ENCODE peak calls at places on chromosomes 13 and 19, in nine cellular contexts. O is psoas muscle, J is IMR-90, M is B cell, L is ovary, Y is progenitor cell of endocrine pancreas, K is brain microvascular endothelial cell, V is H9, P is GM23338. W is an unnamed sample.

GRCh38 chr13:75877092-75877491 is 241.0 kb downstream of the LMO7 start:
- DNase-seq in L (no peak), J (no peak), K (no peak), P (peak; percentile 42), V (no peak), M (no peak), Y (no peak), O (no peak), W (no peak)

GRCh38 chr13:44822291-44822690 is 167.0 kb downstream of the NUFIP1 start:
- DNase-seq in K (peak; percentile 73), J (no peak), V (no peak), L (no peak), M (no peak), Y (no peak), O (no peak), P (no peak), W (no peak)

GRCh38 chr13:103948477-103948876 is 882.3 kb upstream of the SLC10A2 start:
- DNase-seq in V (no peak), K (peak; percentile 14), O (no peak), Y (no peak), L (no peak), P (no peak), M (no peak), J (no peak), W (no peak)

GRCh38 chr13:45036206-45036605 is 46.9 kb downstream of the GPALPP1 start:
- DNase-seq in J (no peak), K (no peak), O (no peak), Y (no peak), L (no peak), M (no peak), P (peak; percentile 9), V (no peak), W (no peak)

GRCh38 chr19:18612772-18613588 is at the start of gene TMEM59L:
- DNase-seq in J (no peak), M (peak; percentile 72), O (no peak), K (no peak), P (peak; percentile 65), V (no peak), Y (no peak), L (no peak), W (peak; percentile 39)

GRCh38 chr13:45989607-45990006 is 62.9 kb downstream of the ZC3H13 start:
- DNase-seq in K (peak; percentile 0), P (no peak), O (no peak), J (peak; percentile 86), Y (no peak), V (no peak), M (no peak), L (no peak), W (no peak)

GRCh38 chr19:46015080-46015960 is 7.5 kb downstream of the PGLYRP1 start:
- DNase-seq in J (no peak), O (peak; percentile 72), Y (peak; percentile 50), K (no peak), V (peak; percentile 94), L (peak; percentile 46), M (peak; percentile 77), P (peak; percentile 96), W (peak; percentile 79)

GRCh38 chr13:45339867-45340266 is 1.1 kb downstream of the TPT1 start:
- DNase-seq in L (no peak), V (no peak), J (no peak), Y (no peak), K (no peak), P (no peak), O (no peak), M (no peak), W (no peak)

GRCh38 chr13:31421756-31422155 is 222.0 kb downstream of the B3GLCT start:
- DNase-seq in K (no peak), P (no peak), J (no peak), Y (no peak), O (no peak), M (no peak), V (no peak), L (no peak), W (no peak)

GRCh38 chr13:33615436-33615835 is 202.5 kb upstream of the RFC3 start:
- DNase-seq in J (no peak), P (no peak), Y (no peak), V (no peak), L (no peak), K (no peak), O (no peak), M (no peak), W (no peak)

GRCh38 chr13:106156468-106156867 is 379.0 kb downstream of the EFNB2 start:
- DNase-seq in Y (no peak), O (no peak), L (no peak), V (no peak), J (peak; percentile 99), K (peak; percentile 97), P (no peak), M (no peak), W (no peak)

GRCh38 chr19:17532116-17532515 is 20.7 kb downstream of the PGLS start:
- DNase-seq in J (no peak), K (no peak), V (no peak), O (no peak), M (no peak), P (no peak), L (no peak), Y (no peak), W (no peak)

GRCh38 chr19:18044825-18045304 is 36.9 kb downstream of the ARRDC2 start:
- DNase-seq in Y (peak; percentile 28), P (peak; percentile 77), O (peak; percentile 85), L (no peak), J (peak; percentile 76), M (peak; percentile 89), K (peak; percentile 62), V (peak; percentile 56), W (peak; percentile 89)

GRCh38 chr13:81116461-81117282 is 775.7 kb upstream of the SPRY2 start:
- DNase-seq in M (no peak), O (no peak), Y (no peak), V (no peak), J (no peak), K (no peak), L (no peak), P (no peak), W (no peak)

GRCh38 chr13:49342404-49342803 is 94.7 kb downstream of the CDADC1 start:
- DNase-seq in J (no peak), K (no peak), L (no peak), O (no peak), Y (no peak), M (no peak), P (no peak), V (no peak), W (no peak)

GRCh38 chr19:4425531-4425930 is 23.1 kb downstream of the CHAF1A start:
- DNase-seq in L (no peak), Y (no peak), M (no peak), O (no peak), J (peak; percentile 96), V (no peak), K (peak; percentile 90), P (no peak), W (no peak)

DNA sequence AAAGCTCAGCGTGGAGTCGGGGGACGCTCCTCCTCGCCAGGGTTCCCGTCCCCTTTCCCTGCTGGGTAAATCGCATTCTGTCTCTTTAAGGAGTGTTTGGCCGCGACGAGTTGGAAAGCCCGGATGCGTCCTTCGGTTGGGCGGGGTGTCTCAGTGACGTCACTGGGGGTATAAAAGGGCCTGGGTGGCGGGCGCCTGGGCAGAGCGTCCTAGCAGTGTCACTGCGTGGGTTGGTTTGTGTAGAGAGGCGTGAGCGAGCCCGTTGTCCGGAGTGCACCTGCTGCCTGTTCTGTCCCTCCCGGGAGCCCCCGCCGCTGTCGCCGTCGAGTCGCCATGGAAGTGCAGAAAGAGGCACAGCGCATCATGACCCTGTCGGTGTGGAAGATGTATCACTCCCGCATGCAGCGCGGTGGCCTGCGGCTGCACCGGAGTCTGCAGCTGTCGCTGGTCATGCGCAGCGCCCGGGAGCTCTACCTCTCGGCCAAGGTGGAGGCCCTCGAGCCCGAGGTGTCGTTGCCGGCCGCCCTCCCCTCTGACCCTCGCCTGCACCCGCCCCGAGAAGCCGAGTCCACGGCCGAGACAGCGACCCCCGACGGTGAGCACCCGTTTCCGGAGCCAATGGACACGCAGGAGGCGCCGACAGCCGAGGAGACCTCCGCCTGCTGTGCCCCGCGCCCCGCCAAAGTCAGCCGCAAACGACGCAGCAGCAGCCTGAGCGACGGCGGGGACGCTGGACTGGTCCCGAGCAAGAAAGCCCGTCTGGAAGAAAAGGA is 2.8 kb downstream of the IER2 start:
- DNase-seq in P (peak; percentile 98), Y (peak; percentile 96), L (peak; percentile 98), K (peak; percentile 94), M (peak; percentile 98), O (peak; percentile 97), J (peak; percentile 93), V (peak; percentile 96), W (peak; percentile 90)
- TF ChIP-seq CTCF in P (no peak), Y (peak; percentile 30), L (no peak), K (no peak), M (no peak), O (no peak), J (peak; percentile 6), V (peak; percentile 14), W (peak; percentile 28)

DNA sequence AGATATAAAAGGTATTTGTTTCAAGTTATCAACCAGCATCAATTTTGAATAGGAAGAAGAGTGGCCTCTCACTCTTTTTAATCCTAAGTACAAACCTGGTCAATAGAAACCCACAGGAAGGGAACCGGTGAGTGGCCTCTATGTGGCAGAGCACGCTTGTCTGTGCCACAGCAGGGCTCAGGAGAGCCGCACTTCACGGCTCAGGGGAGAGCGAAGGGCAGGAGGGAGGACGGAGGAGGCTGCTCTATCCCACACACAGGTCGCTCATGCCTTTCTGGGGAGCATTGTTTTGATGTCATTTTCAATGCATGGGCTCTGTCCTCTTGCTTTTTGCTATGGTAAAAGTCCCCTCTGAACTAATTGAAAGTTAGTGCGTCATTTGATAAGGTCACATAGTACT is 57.2 kb downstream of the TNFRSF19 start:
- DNase-seq in O (no peak), Y (no peak), P (no peak), K (no peak), L (no peak), J (no peak), V (no peak), M (no peak), W (no peak)
- TF ChIP-seq CTCF in O (no peak), Y (no peak), P (no peak), K (no peak), L (no peak), J (no peak), V (no peak), M (no peak), W (no peak)

DNA sequence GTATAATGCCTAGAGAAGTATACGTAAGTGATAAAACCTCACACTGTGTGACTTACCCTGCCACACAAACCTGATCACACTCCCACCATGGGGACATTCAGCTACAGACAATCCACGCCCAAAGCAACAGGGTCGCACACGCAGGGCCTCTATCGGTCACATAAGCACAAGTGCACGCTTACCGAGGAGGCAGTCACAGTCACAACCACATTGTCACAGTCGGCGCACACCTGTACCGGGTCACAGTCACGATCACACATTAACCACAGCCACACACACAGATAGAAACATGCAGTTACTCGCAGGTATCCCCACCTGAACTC is 584 bp downstream of the ZNF566 start:
- DNase-seq in V (no peak), K (peak; percentile 3), O (no peak), Y (no peak), J (no peak), L (no peak), M (no peak), P (no peak), W (peak; percentile 42)
- TF ChIP-seq CTCF in V (no peak), K (no peak), O (no peak), Y (peak; percentile 8), J (no peak), L (no peak), M (no peak), P (no peak), W (peak; percentile 13)

GRCh38 chr19:50858896-50859295 is 4.2 kb downstream of the KLK3 start:
- DNase-seq in V (peak; percentile 82), P (peak; percentile 63), M (no peak), O (no peak), K (no peak), Y (no peak), J (no peak), L (no peak), W (no peak)
- TF ChIP-seq CTCF in V (no peak), P (no peak), M (no peak), O (no peak), K (no peak), Y (no peak), J (no peak), L (no peak), W (no peak)

GRCh38 chr19:50518091-50519005 is 4.6 kb upstream of the ASPDH start:
- DNase-seq in J (no peak), O (no peak), P (peak; percentile 74), L (no peak), M (no peak), V (peak; percentile 69), Y (no peak), K (no peak), W (no peak)
- TF ChIP-seq CTCF in J (no peak), O (no peak), P (peak; percentile 61), L (no peak), M (no peak), V (peak; percentile 74), Y (no peak), K (no peak), W (no peak)